ENCODE peak calls at places on chromosomes 3 and 15, in seven cellular contexts. One of them, this sample, is unnamed. For H3K9me3, the result is how much of the 10 kb centered on the place peaks cover.

GRCh38 chr15:63041982-63042878 is at the start of gene TPM1:
- DNase-seq in esophagus squamous epithelium: no peak
- DNase-seq in uterus: peak
- DNase-seq in fibroblast of lung: peak
- DNase-seq in pancreas: peak
- DNase-seq in HCT116: no peak
- DNase-seq in adrenal gland: peak
- DNase-seq in this sample: peak

GRCh38 chr3:188583476-188584161 is 429.7 kb downstream of the LPP start:
- DNase-seq in pancreas: no peak
- DNase-seq in fibroblast of lung: peak
- DNase-seq in HCT116: no peak
- DNase-seq in esophagus squamous epithelium: no peak
- DNase-seq in uterus: no peak
- DNase-seq in adrenal gland: no peak
- DNase-seq in this sample: no peak

GRCh38 chr3:70000563-70001081 is 1.1 kb downstream of the SAMMSON start:
- DNase-seq in uterus: no peak
- DNase-seq in esophagus squamous epithelium: no peak
- DNase-seq in HCT116: no peak
- DNase-seq in fibroblast of lung: no peak
- DNase-seq in adrenal gland: no peak
- DNase-seq in pancreas: no peak
- DNase-seq in this sample: no peak

GRCh38 chr3:48634661-48635221 is 520 bp downstream of the SLC26A6 start:
- DNase-seq in esophagus squamous epithelium: no peak
- DNase-seq in adrenal gland: peak
- DNase-seq in fibroblast of lung: peak
- DNase-seq in pancreas: peak
- DNase-seq in uterus: peak
- DNase-seq in HCT116: no peak
- DNase-seq in this sample: peak

GRCh38 chr3:41652931-41653330 is 309.0 kb downstream of the ULK4 start:
- DNase-seq in adrenal gland: no peak
- DNase-seq in esophagus squamous epithelium: no peak
- DNase-seq in uterus: no peak
- DNase-seq in pancreas: no peak
- DNase-seq in fibroblast of lung: peak
- DNase-seq in HCT116: no peak
- DNase-seq in this sample: no peak

GRCh38 chr15:73869216-73869995 is 4.0 kb upstream of the TBC1D21 start:
- DNase-seq in fibroblast of lung: no peak
- DNase-seq in uterus: no peak
- DNase-seq in HCT116: no peak
- DNase-seq in adrenal gland: no peak
- DNase-seq in pancreas: no peak
- DNase-seq in esophagus squamous epithelium: no peak
- DNase-seq in this sample: no peak

GRCh38 chr3:172177046-172177445 is 137.7 kb downstream of the FNDC3B start:
- DNase-seq in HCT116: no peak
- DNase-seq in esophagus squamous epithelium: no peak
- DNase-seq in adrenal gland: no peak
- DNase-seq in pancreas: no peak
- DNase-seq in fibroblast of lung: peak
- DNase-seq in uterus: no peak
- DNase-seq in this sample: no peak

GRCh38 chr3:152073267-152073666 is 195.5 kb upstream of the MBNL1 start:
- DNase-seq in esophagus squamous epithelium: no peak
- DNase-seq in HCT116: no peak
- DNase-seq in adrenal gland: no peak
- DNase-seq in pancreas: no peak
- DNase-seq in uterus: no peak
- DNase-seq in fibroblast of lung: peak
- DNase-seq in this sample: no peak

GRCh38 chr3:50427255-50427654 is 67.9 kb upstream of the TMEM115 start:
- DNase-seq in HCT116: no peak
- DNase-seq in uterus: no peak
- DNase-seq in fibroblast of lung: no peak
- DNase-seq in adrenal gland: no peak
- DNase-seq in esophagus squamous epithelium: no peak
- DNase-seq in pancreas: no peak
- DNase-seq in this sample: no peak

GRCh38 chr3:38707730-38708129 is 58.2 kb upstream of the SCN5A start:
- DNase-seq in fibroblast of lung: no peak
- DNase-seq in adrenal gland: no peak
- DNase-seq in uterus: no peak
- DNase-seq in HCT116: no peak
- DNase-seq in esophagus squamous epithelium: no peak
- DNase-seq in pancreas: no peak
- DNase-seq in this sample: no peak

GRCh38 chr3:71197841-71198565 is 385.5 kb downstream of the FOXP1 start:
- DNase-seq in fibroblast of lung: peak
- DNase-seq in HCT116: no peak
- DNase-seq in esophagus squamous epithelium: no peak
- DNase-seq in uterus: no peak
- DNase-seq in adrenal gland: no peak
- DNase-seq in pancreas: no peak
- DNase-seq in this sample: no peak

GRCh38 chr3:42247576-42248027 is 18.4 kb downstream of the CCK start:
- DNase-seq in pancreas: peak
- DNase-seq in HCT116: peak
- DNase-seq in fibroblast of lung: peak
- DNase-seq in uterus: no peak
- DNase-seq in esophagus squamous epithelium: no peak
- DNase-seq in adrenal gland: peak
- DNase-seq in this sample: peak

GRCh38 chr15:100107606-100108225 is 234.1 kb downstream of the ADAMTS17 start:
- DNase-seq in uterus: peak
- DNase-seq in pancreas: no peak
- DNase-seq in adrenal gland: peak
- DNase-seq in HCT116: no peak
- DNase-seq in fibroblast of lung: no peak
- DNase-seq in esophagus squamous epithelium: no peak
- DNase-seq in this sample: no peak

GRCh38 chr3:23113455-23114171 is 89.5 kb upstream of the UBE2E2 start:
- DNase-seq in pancreas: no peak
- DNase-seq in fibroblast of lung: peak
- DNase-seq in uterus: peak
- DNase-seq in HCT116: no peak
- DNase-seq in adrenal gland: no peak
- DNase-seq in esophagus squamous epithelium: no peak
- DNase-seq in this sample: no peak

GRCh38 chr3:48428088-48428862 is 1.6 kb downstream of the PLXNB1 start:
- DNase-seq in adrenal gland: no peak
- DNase-seq in fibroblast of lung: no peak
- DNase-seq in esophagus squamous epithelium: no peak
- DNase-seq in pancreas: peak
- DNase-seq in uterus: no peak
- DNase-seq in HCT116: no peak
- DNase-seq in this sample: no peak

GRCh38 chr3:39808467-39809180 is 785 bp upstream of the MYRIP start:
- DNase-seq in pancreas: peak
- DNase-seq in uterus: no peak
- DNase-seq in adrenal gland: no peak
- DNase-seq in fibroblast of lung: no peak
- DNase-seq in HCT116: no peak
- DNase-seq in esophagus squamous epithelium: peak
- DNase-seq in this sample: no peak

GRCh38 chr3:158709666-158710083 is 22.6 kb downstream of the RARRES1 start:
- DNase-seq in HCT116: no peak
- DNase-seq in adrenal gland: no peak
- DNase-seq in pancreas: no peak
- DNase-seq in esophagus squamous epithelium: no peak
- DNase-seq in fibroblast of lung: peak
- DNase-seq in uterus: no peak
- DNase-seq in this sample: no peak

GRCh38 chr15:51163843-51164242 is 69.1 kb upstream of the TNFAIP8L3 start:
- DNase-seq in fibroblast of lung: no peak
- DNase-seq in pancreas: no peak
- DNase-seq in esophagus squamous epithelium: no peak
- DNase-seq in uterus: no peak
- DNase-seq in HCT116: no peak
- DNase-seq in adrenal gland: no peak
- DNase-seq in this sample: no peak
- TF ChIP-seq CTCF in fibroblast of lung: no peak
- TF ChIP-seq CTCF in pancreas: no peak
- TF ChIP-seq CTCF in esophagus squamous epithelium: no peak
- TF ChIP-seq CTCF in uterus: no peak
- TF ChIP-seq CTCF in HCT116: no peak
- TF ChIP-seq CTCF in adrenal gland: peak
- TF ChIP-seq CTCF in this sample: no peak

GRCh38 chr3:44729384-44729910 is at the start of gene ZNF501:
- DNase-seq in fibroblast of lung: peak
- DNase-seq in pancreas: peak
- DNase-seq in adrenal gland: peak
- DNase-seq in HCT116: no peak
- DNase-seq in uterus: peak
- DNase-seq in esophagus squamous epithelium: peak
- DNase-seq in this sample: peak

GRCh38 chr3:44734646-44735168 is 5.3 kb downstream of the ZNF501 start:
- DNase-seq in uterus: no peak
- DNase-seq in pancreas: no peak
- DNase-seq in fibroblast of lung: no peak
- DNase-seq in adrenal gland: no peak
- DNase-seq in esophagus squamous epithelium: no peak
- DNase-seq in HCT116: no peak
- DNase-seq in this sample: no peak
- H3K9me3 ChIP-seq in uterus: under half
- H3K9me3 ChIP-seq in pancreas: under half
- H3K9me3 ChIP-seq in fibroblast of lung: under half
- H3K9me3 ChIP-seq in adrenal gland: under half
- H3K9me3 ChIP-seq in esophagus squamous epithelium: half or more
- H3K9me3 ChIP-seq in HCT116: under half
- H3K9me3 ChIP-seq in this sample: half or more

GRCh38 chr3:104519468-104519867 is 847.2 kb upstream of the ALCAM start:
- DNase-seq in uterus: no peak
- DNase-seq in HCT116: no peak
- DNase-seq in fibroblast of lung: no peak
- DNase-seq in pancreas: no peak
- DNase-seq in adrenal gland: no peak
- DNase-seq in esophagus squamous epithelium: no peak
- DNase-seq in this sample: no peak
- TF ChIP-seq CTCF in uterus: no peak
- TF ChIP-seq CTCF in HCT116: no peak
- TF ChIP-seq CTCF in fibroblast of lung: no peak
- TF ChIP-seq CTCF in pancreas: no peak
- TF ChIP-seq CTCF in adrenal gland: no peak
- TF ChIP-seq CTCF in esophagus squamous epithelium: no peak
- TF ChIP-seq CTCF in this sample: no peak

DNA sequence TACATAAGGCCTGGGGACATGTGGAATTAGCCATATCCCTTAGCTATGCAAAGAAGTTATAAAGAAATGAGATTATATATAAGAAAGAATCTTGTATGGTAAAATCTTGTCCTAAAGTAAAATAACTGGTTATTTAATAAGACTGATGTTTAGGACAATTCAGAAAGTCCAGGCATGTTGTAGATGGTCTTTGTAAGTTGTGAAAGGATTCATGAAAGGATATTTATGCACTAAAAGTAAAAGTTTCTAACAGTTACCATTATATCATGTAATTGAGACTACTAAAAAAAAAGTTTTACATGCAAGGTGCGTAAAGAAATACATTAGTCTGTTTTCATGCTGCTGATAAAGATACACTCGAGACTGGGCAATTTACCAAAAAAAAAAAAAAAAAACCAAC is 146.3 kb downstream of the FMN1 start:
- DNase-seq in uterus: no peak
- DNase-seq in esophagus squamous epithelium: no peak
- DNase-seq in adrenal gland: no peak
- DNase-seq in HCT116: peak
- DNase-seq in pancreas: no peak
- DNase-seq in fibroblast of lung: no peak
- DNase-seq in this sample: no peak
- H3K9me3 ChIP-seq in uterus: under half
- H3K9me3 ChIP-seq in esophagus squamous epithelium: under half
- H3K9me3 ChIP-seq in adrenal gland: under half
- H3K9me3 ChIP-seq in HCT116: under half
- H3K9me3 ChIP-seq in pancreas: under half
- H3K9me3 ChIP-seq in fibroblast of lung: under half
- H3K9me3 ChIP-seq in this sample: under half

DNA sequence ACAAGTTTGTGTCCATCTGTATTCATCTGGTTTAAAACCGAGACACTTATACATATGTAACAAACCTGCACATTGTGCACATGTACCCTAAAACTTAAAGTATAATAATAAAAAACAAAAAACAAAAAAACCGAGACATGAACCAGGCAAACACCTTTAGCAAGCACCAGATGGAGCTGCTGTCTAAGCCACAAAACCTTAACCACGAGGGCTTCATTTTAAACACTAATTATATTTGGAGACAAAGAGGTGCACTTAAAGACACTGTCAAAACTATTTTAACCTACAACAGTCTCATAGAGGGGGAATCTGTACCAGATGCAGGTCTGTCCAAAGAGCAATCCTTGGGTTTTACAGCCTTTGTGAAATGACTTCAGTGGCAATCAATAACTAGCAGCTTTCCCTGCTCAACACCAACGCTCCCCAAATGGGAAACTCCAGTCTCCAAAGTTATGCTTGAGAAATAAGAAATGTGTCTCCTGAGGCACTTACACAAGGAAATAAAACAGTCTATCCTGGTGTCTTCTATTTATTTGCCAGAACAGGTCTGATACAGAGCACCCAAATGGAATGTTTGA is 115.7 kb upstream of the TSPAN3 start:
- DNase-seq in HCT116: peak
- DNase-seq in fibroblast of lung: peak
- DNase-seq in adrenal gland: no peak
- DNase-seq in pancreas: no peak
- DNase-seq in uterus: no peak
- DNase-seq in esophagus squamous epithelium: no peak
- DNase-seq in this sample: no peak
- TF ChIP-seq CTCF in HCT116: peak
- TF ChIP-seq CTCF in fibroblast of lung: peak
- TF ChIP-seq CTCF in adrenal gland: peak
- TF ChIP-seq CTCF in pancreas: no peak
- TF ChIP-seq CTCF in uterus: peak
- TF ChIP-seq CTCF in esophagus squamous epithelium: peak
- TF ChIP-seq CTCF in this sample: peak